ENCODE peak calls at places on chromosomes 5 and 9, in five cellular contexts. One of them, this sample, is unnamed.

GRCh38 chr5:152505442-152506042 is 100.5 kb upstream of the NMUR2 start:
- DNase-seq in AG04450: peak; percentile 1
- DNase-seq in right atrium auricular region: no peak
- DNase-seq in PC-3: peak; percentile 65
- DNase-seq in breast epithelium: no peak
- DNase-seq in this sample: peak; percentile 30

GRCh38 chr9:127899200-127899943 is at the start of gene ST6GALNAC6:
- DNase-seq in breast epithelium: no peak
- DNase-seq in right atrium auricular region: no peak
- DNase-seq in PC-3: peak; percentile 68
- DNase-seq in AG04450: no peak
- DNase-seq in this sample: no peak

GRCh38 chr9:132748450-132748849 is 78.2 kb downstream of the GTF3C4 start:
- DNase-seq in right atrium auricular region: no peak
- DNase-seq in PC-3: no peak
- DNase-seq in AG04450: no peak
- DNase-seq in breast epithelium: no peak
- DNase-seq in this sample: no peak

GRCh38 chr9:95383198-95383673 is 65.7 kb upstream of the FANCC start:
- DNase-seq in AG04450: peak; percentile 43
- DNase-seq in breast epithelium: no peak
- DNase-seq in right atrium auricular region: no peak
- DNase-seq in PC-3: peak; percentile 84
- DNase-seq in this sample: peak; percentile 44

GRCh38 chr5:56638768-56639238 is 176.5 kb upstream of the MAP3K1 start:
- DNase-seq in PC-3: no peak
- DNase-seq in AG04450: no peak
- DNase-seq in breast epithelium: no peak
- DNase-seq in right atrium auricular region: no peak
- DNase-seq in this sample: no peak

GRCh38 chr9:130241198-130241535 is 24.4 kb upstream of the HMCN2 start:
- DNase-seq in AG04450: no peak
- DNase-seq in PC-3: no peak
- DNase-seq in right atrium auricular region: no peak
- DNase-seq in breast epithelium: no peak
- DNase-seq in this sample: no peak

GRCh38 chr5:122921826-122922225 is 76.4 kb downstream of the SNX24 start:
- DNase-seq in breast epithelium: no peak
- DNase-seq in PC-3: no peak
- DNase-seq in right atrium auricular region: no peak
- DNase-seq in AG04450: no peak
- DNase-seq in this sample: no peak

GRCh38 chr5:17216974-17217325 is 481 bp upstream of the BASP1 start:
- DNase-seq in right atrium auricular region: no peak
- DNase-seq in breast epithelium: no peak
- DNase-seq in AG04450: no peak
- DNase-seq in PC-3: peak; percentile 48
- DNase-seq in this sample: no peak

GRCh38 chr9:12813960-12814876 is 39.4 kb downstream of the LURAP1L start:
- DNase-seq in PC-3: peak; percentile 93
- DNase-seq in right atrium auricular region: peak; percentile 86
- DNase-seq in breast epithelium: no peak
- DNase-seq in AG04450: peak; percentile 98
- DNase-seq in this sample: peak; percentile 79

GRCh38 chr5:163760498-163760897 is 255.1 kb downstream of the MAT2B start:
- DNase-seq in right atrium auricular region: no peak
- DNase-seq in PC-3: peak; percentile 18
- DNase-seq in AG04450: peak; percentile 77
- DNase-seq in breast epithelium: no peak
- DNase-seq in this sample: no peak

GRCh38 chr9:115158666-115159481 is 40.9 kb upstream of the TNC start:
- DNase-seq in AG04450: no peak
- DNase-seq in breast epithelium: no peak
- DNase-seq in PC-3: no peak
- DNase-seq in right atrium auricular region: no peak
- DNase-seq in this sample: no peak

GRCh38 chr5:111779260-111780254 is 22.6 kb upstream of the NREP start:
- DNase-seq in PC-3: peak; percentile 19
- DNase-seq in right atrium auricular region: no peak
- DNase-seq in AG04450: no peak
- DNase-seq in breast epithelium: no peak
- DNase-seq in this sample: no peak

GRCh38 chr9:91037511-91038482 is 236.2 kb downstream of the SYK start:
- DNase-seq in AG04450: peak; percentile 80
- DNase-seq in breast epithelium: no peak
- DNase-seq in PC-3: peak; percentile 67
- DNase-seq in right atrium auricular region: peak; percentile 77
- DNase-seq in this sample: peak; percentile 65

GRCh38 chr9:21070171-21070571 is 7.6 kb downstream of the IFNB1 start:
- DNase-seq in breast epithelium: no peak
- DNase-seq in right atrium auricular region: peak; percentile 68
- DNase-seq in AG04450: peak; percentile 95
- DNase-seq in PC-3: peak; percentile 74
- DNase-seq in this sample: peak; percentile 88

GRCh38 chr5:55498466-55498865 is 36.3 kb downstream of the PLPP1 start:
- DNase-seq in breast epithelium: no peak
- DNase-seq in right atrium auricular region: no peak
- DNase-seq in PC-3: no peak
- DNase-seq in AG04450: no peak
- DNase-seq in this sample: no peak

GRCh38 chr5:132055808-132056609 is 4.4 kb upstream of the IL3 start:
- DNase-seq in PC-3: no peak
- DNase-seq in right atrium auricular region: peak; percentile 38
- DNase-seq in AG04450: no peak
- DNase-seq in breast epithelium: peak; percentile 25
- DNase-seq in this sample: no peak

GRCh38 chr5:177362102-177362868 is 4.6 kb downstream of the RGS14 start:
- DNase-seq in right atrium auricular region: no peak
- DNase-seq in PC-3: no peak
- DNase-seq in AG04450: no peak
- DNase-seq in breast epithelium: no peak
- DNase-seq in this sample: no peak

GRCh38 chr9:132108728-132109127 is 29.1 kb upstream of the MED27 start:
- DNase-seq in PC-3: no peak
- DNase-seq in breast epithelium: no peak
- DNase-seq in right atrium auricular region: no peak
- DNase-seq in AG04450: no peak
- DNase-seq in this sample: no peak

GRCh38 chr5:95471922-95472321 is 80.8 kb downstream of the FAM81B start:
- DNase-seq in PC-3: peak; percentile 12
- DNase-seq in breast epithelium: no peak
- DNase-seq in AG04450: no peak
- DNase-seq in right atrium auricular region: no peak
- DNase-seq in this sample: no peak

GRCh38 chr5:1003296-1003937 is 5.2 kb upstream of the NKD2 start:
- DNase-seq in PC-3: peak; percentile 98
- DNase-seq in breast epithelium: peak; percentile 54
- DNase-seq in right atrium auricular region: peak; percentile 58
- DNase-seq in AG04450: no peak
- DNase-seq in this sample: no peak

GRCh38 chr9:108759835-108760234 is 96.0 kb downstream of the ACTL7B start:
- DNase-seq in right atrium auricular region: no peak
- DNase-seq in breast epithelium: no peak
- DNase-seq in PC-3: no peak
- DNase-seq in AG04450: no peak
- DNase-seq in this sample: no peak

GRCh38 chr9:108779506-108779905 is 76.3 kb downstream of the ACTL7B start:
- DNase-seq in right atrium auricular region: no peak
- DNase-seq in AG04450: no peak
- DNase-seq in PC-3: no peak
- DNase-seq in breast epithelium: no peak
- DNase-seq in this sample: no peak

GRCh38 chr9:94908583-94909249 is 182.2 kb downstream of the AOPEP start:
- DNase-seq in breast epithelium: no peak
- DNase-seq in PC-3: no peak
- DNase-seq in AG04450: no peak
- DNase-seq in right atrium auricular region: peak; percentile 58
- DNase-seq in this sample: no peak

GRCh38 chr9:99490736-99491135 is 268.7 kb downstream of the SEC61B start:
- DNase-seq in AG04450: no peak
- DNase-seq in PC-3: no peak
- DNase-seq in right atrium auricular region: no peak
- DNase-seq in breast epithelium: no peak
- DNase-seq in this sample: no peak

GRCh38 chr9:136244116-136244775 is 1.4 kb downstream of the QSOX2 start:
- DNase-seq in breast epithelium: no peak
- DNase-seq in right atrium auricular region: no peak
- DNase-seq in AG04450: no peak
- DNase-seq in PC-3: no peak
- DNase-seq in this sample: no peak

GRCh38 chr9:68872026-68872501 is 141.8 kb downstream of the PRKACG start:
- DNase-seq in AG04450: no peak
- DNase-seq in right atrium auricular region: no peak
- DNase-seq in PC-3: no peak
- DNase-seq in breast epithelium: no peak
- DNase-seq in this sample: no peak

GRCh38 chr5:14977058-14977640 is 105.6 kb upstream of the ANKH start:
- DNase-seq in breast epithelium: no peak
- DNase-seq in right atrium auricular region: no peak
- DNase-seq in PC-3: peak; percentile 43
- DNase-seq in AG04450: no peak
- DNase-seq in this sample: no peak

GRCh38 chr5:126043684-126044083 is 379.5 kb upstream of the GRAMD2B start:
- DNase-seq in PC-3: no peak
- DNase-seq in right atrium auricular region: no peak
- DNase-seq in AG04450: no peak
- DNase-seq in breast epithelium: no peak
- DNase-seq in this sample: no peak

GRCh38 chr5:93503598-93504067 is 77.4 kb downstream of the NR2F1-AS1 start:
- DNase-seq in right atrium auricular region: no peak
- DNase-seq in AG04450: peak; percentile 77
- DNase-seq in PC-3: peak; percentile 79
- DNase-seq in breast epithelium: no peak
- DNase-seq in this sample: peak; percentile 70

GRCh38 chr5:76325876-76326491 is 77.1 kb upstream of the IQGAP2 start:
- DNase-seq in PC-3: no peak
- DNase-seq in breast epithelium: no peak
- DNase-seq in AG04450: no peak
- DNase-seq in right atrium auricular region: no peak
- DNase-seq in this sample: no peak
- H3K4me3 ChIP-seq in PC-3: no peak overlapping the region
- H3K4me3 ChIP-seq in breast epithelium: no peak overlapping the region
- H3K4me3 ChIP-seq in AG04450: no peak overlapping the region
- H3K4me3 ChIP-seq in right atrium auricular region: no peak overlapping the region
- H3K4me3 ChIP-seq in this sample: no peak overlapping the region

GRCh38 chr9:106722051-106722753 is 140.8 kb upstream of the ZNF462 start:
- DNase-seq in PC-3: no peak
- DNase-seq in right atrium auricular region: no peak
- DNase-seq in breast epithelium: no peak
- DNase-seq in AG04450: no peak
- DNase-seq in this sample: no peak

GRCh38 chr9:106716820-106717219 is 146.1 kb upstream of the ZNF462 start:
- DNase-seq in right atrium auricular region: no peak
- DNase-seq in PC-3: peak; percentile 68
- DNase-seq in AG04450: no peak
- DNase-seq in breast epithelium: no peak
- DNase-seq in this sample: no peak

GRCh38 chr9:106718996-106719395 is 144.0 kb upstream of the ZNF462 start:
- DNase-seq in breast epithelium: no peak
- DNase-seq in AG04450: peak; percentile 18
- DNase-seq in PC-3: peak; percentile 40
- DNase-seq in right atrium auricular region: no peak
- DNase-seq in this sample: no peak

GRCh38 chr9:106713206-106713605 is 149.8 kb upstream of the ZNF462 start:
- DNase-seq in PC-3: no peak
- DNase-seq in AG04450: no peak
- DNase-seq in breast epithelium: no peak
- DNase-seq in right atrium auricular region: no peak
- DNase-seq in this sample: no peak

DNA sequence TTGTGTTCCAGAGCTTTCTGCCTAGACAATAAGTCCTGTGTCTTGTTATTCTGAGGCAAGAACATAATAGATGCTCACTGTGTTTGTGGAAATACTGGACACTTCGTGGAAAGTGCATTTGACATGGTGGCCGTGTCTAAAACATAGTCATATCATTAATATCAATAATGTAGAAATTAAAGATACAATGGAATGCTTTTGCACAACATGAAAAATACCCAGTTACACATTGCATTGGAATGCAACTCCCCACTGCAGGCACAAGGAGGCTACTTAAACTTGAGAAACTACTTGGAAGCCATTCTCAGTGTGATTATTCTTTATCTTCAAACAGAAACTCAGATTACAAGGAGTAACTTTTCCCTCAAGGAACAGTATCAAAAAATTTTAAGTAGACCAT is 145.3 kb upstream of the ZNF462 start:
- DNase-seq in breast epithelium: no peak
- DNase-seq in PC-3: peak; percentile 78
- DNase-seq in right atrium auricular region: no peak
- DNase-seq in AG04450: peak; percentile 41
- DNase-seq in this sample: no peak
- TF ChIP-seq CTCF in breast epithelium: no peak
- TF ChIP-seq CTCF in PC-3: peak; percentile 28
- TF ChIP-seq CTCF in right atrium auricular region: no peak
- TF ChIP-seq CTCF in AG04450: peak; percentile 8
- TF ChIP-seq CTCF in this sample: no peak

GRCh38 chr9:4241552-4241951 is 58.3 kb downstream of the GLIS3 start:
- DNase-seq in breast epithelium: no peak
- DNase-seq in right atrium auricular region: no peak
- DNase-seq in AG04450: no peak
- DNase-seq in PC-3: no peak
- DNase-seq in this sample: no peak

GRCh38 chr9:4237748-4238511 is 61.9 kb downstream of the GLIS3 start:
- DNase-seq in PC-3: no peak
- DNase-seq in breast epithelium: no peak
- DNase-seq in right atrium auricular region: no peak
- DNase-seq in AG04450: no peak
- DNase-seq in this sample: no peak

GRCh38 chr9:4238522-4238921 is 61.3 kb downstream of the GLIS3 start:
- DNase-seq in AG04450: no peak
- DNase-seq in PC-3: peak; percentile 40
- DNase-seq in right atrium auricular region: no peak
- DNase-seq in breast epithelium: no peak
- DNase-seq in this sample: peak; percentile 59

GRCh38 chr9:4235951-4236804 is 63.7 kb downstream of the GLIS3 start:
- DNase-seq in PC-3: peak; percentile 63
- DNase-seq in breast epithelium: no peak
- DNase-seq in right atrium auricular region: no peak
- DNase-seq in AG04450: no peak
- DNase-seq in this sample: peak; percentile 61
- H3K4me3 ChIP-seq in PC-3: peak overlapping the region; percentile 25
- H3K4me3 ChIP-seq in breast epithelium: no peak overlapping the region
- H3K4me3 ChIP-seq in right atrium auricular region: no peak overlapping the region
- H3K4me3 ChIP-seq in AG04450: no peak overlapping the region
- H3K4me3 ChIP-seq in this sample: no peak overlapping the region

GRCh38 chr9:110429453-110429852 is 91.8 kb upstream of the TXNDC8 start:
- DNase-seq in PC-3: peak; percentile 19
- DNase-seq in AG04450: no peak
- DNase-seq in right atrium auricular region: no peak
- DNase-seq in breast epithelium: no peak
- DNase-seq in this sample: no peak

GRCh38 chr9:110432253-110432652 is 94.6 kb upstream of the TXNDC8 start:
- DNase-seq in AG04450: no peak
- DNase-seq in PC-3: no peak
- DNase-seq in breast epithelium: no peak
- DNase-seq in right atrium auricular region: no peak
- DNase-seq in this sample: no peak

GRCh38 chr9:110426052-110426709 is 88.5 kb upstream of the TXNDC8 start:
- DNase-seq in PC-3: peak; percentile 35
- DNase-seq in breast epithelium: no peak
- DNase-seq in right atrium auricular region: no peak
- DNase-seq in AG04450: no peak
- DNase-seq in this sample: no peak

GRCh38 chr9:110427497-110428104 is 89.9 kb upstream of the TXNDC8 start:
- DNase-seq in PC-3: peak; percentile 69
- DNase-seq in breast epithelium: no peak
- DNase-seq in right atrium auricular region: no peak
- DNase-seq in AG04450: no peak
- DNase-seq in this sample: no peak
- TF ChIP-seq CTCF in PC-3: peak; percentile 82
- TF ChIP-seq CTCF in breast epithelium: no peak
- TF ChIP-seq CTCF in right atrium auricular region: no peak
- TF ChIP-seq CTCF in AG04450: peak; percentile 39
- TF ChIP-seq CTCF in this sample: peak; percentile 53